ENCODE peak calls at places on chromosome 5, in seven cellular contexts. I is SK-N-SH, F is GM12878, A is K562, W is H1, V is HepG2, H is HCT116. K is an unnamed sample.

GRCh38 chr5:63125862-63126261 is 547.2 kb downstream of the LRRC70 start:
- DNase-seq in A (peak; percentile 18), W (peak; percentile 17), I (no peak), V (peak; percentile 37), H (no peak), F (no peak), K (no peak)

GRCh38 chr5:138241688-138242547 is 28.8 kb upstream of the CDC23 start:
- DNase-seq in V (peak; percentile 15), W (no peak), F (no peak), I (peak; percentile 87), A (peak; percentile 38), H (no peak), K (no peak)

GRCh38 chr5:115460476-115460875 is 84.1 kb downstream of the FEM1C start:
- DNase-seq in I (no peak), H (peak; percentile 87), A (no peak), V (no peak), F (peak; percentile 40), W (no peak), K (peak; percentile 60)

GRCh38 chr5:80516826-80517225 is 28.9 kb downstream of the FAM151B start:
- DNase-seq in W (no peak), V (no peak), H (peak; percentile 36), F (peak; percentile 2), A (peak; percentile 14), I (no peak), K (peak; percentile 28)

GRCh38 chr5:77640577-77641396 is 2.3 kb upstream of the OTP start:
- DNase-seq in A (no peak), V (no peak), F (no peak), I (peak; percentile 59), H (no peak), W (no peak), K (no peak)

GRCh38 chr5:160357861-160358411 is 12.5 kb downstream of the C1QTNF2 start:
- DNase-seq in A (no peak), F (no peak), H (no peak), V (no peak), W (no peak), I (no peak), K (no peak)

GRCh38 chr5:17439956-17440355 is 58.1 kb upstream of the TAF11L2 start:
- DNase-seq in V (no peak), F (no peak), H (no peak), A (no peak), I (no peak), W (no peak), K (no peak)

GRCh38 chr5:141640698-141641097 is 3.9 kb downstream of the RELL2 start:
- DNase-seq in V (no peak), W (no peak), I (no peak), A (no peak), H (no peak), F (no peak), K (no peak)

GRCh38 chr5:169656125-169656990 is 19.3 kb downstream of the DOCK2 start:
- DNase-seq in W (no peak), H (no peak), F (peak; percentile 79), I (no peak), V (no peak), A (no peak), K (no peak)

GRCh38 chr5:7398596-7399260 is 2.8 kb downstream of the ADCY2 start:
- DNase-seq in W (no peak), F (no peak), A (no peak), H (no peak), I (no peak), V (no peak), K (no peak)

GRCh38 chr5:77518304-77518703 is 26.2 kb upstream of the WDR41 start:
- DNase-seq in H (peak; percentile 23), I (peak; percentile 14), A (peak; percentile 28), V (peak; percentile 18), F (no peak), W (no peak), K (no peak)

GRCh38 chr5:131812371-131813160 is 15.7 kb upstream of the FNIP1 start:
- DNase-seq in V (no peak), A (peak; percentile 27), W (no peak), I (no peak), H (no peak), F (no peak), K (no peak)

GRCh38 chr5:538801-539468 is 14.7 kb upstream of the SLC9A3 start:
- DNase-seq in V (no peak), W (no peak), A (no peak), I (no peak), H (no peak), F (no peak), K (no peak)

GRCh38 chr5:179840321-179840720 is 18.3 kb downstream of the MRNIP start:
- DNase-seq in V (no peak), H (no peak), F (no peak), W (no peak), A (no peak), I (no peak), K (no peak)

GRCh38 chr5:154557548-154557947 is 79.5 kb upstream of the HAND1 start:
- DNase-seq in F (no peak), A (no peak), V (no peak), I (no peak), H (no peak), W (no peak), K (no peak)

GRCh38 chr5:160727296-160727997 is 124.6 kb downstream of the ATP10B start:
- DNase-seq in H (no peak), V (no peak), I (no peak), W (no peak), A (no peak), F (no peak), K (no peak)

GRCh38 chr5:4868140-4868735 is 271.9 kb upstream of the ADAMTS16 start:
- DNase-seq in A (peak; percentile 74), V (peak; percentile 42), I (peak; percentile 85), H (peak; percentile 37), W (no peak), F (no peak), K (peak; percentile 33)

GRCh38 chr5:169745441-169746146 is 108.5 kb downstream of the DOCK2 start:
- DNase-seq in V (no peak), I (no peak), F (no peak), A (peak; percentile 50), W (no peak), H (no peak), K (no peak)

GRCh38 chr5:10293907-10294662 is 13.6 kb downstream of the CMBL start:
- DNase-seq in H (no peak), F (no peak), W (no peak), A (no peak), V (no peak), I (no peak), K (no peak)

GRCh38 chr5:139710370-139711066 is 62.4 kb downstream of the CXXC5 start:
- DNase-seq in A (peak; percentile 78), H (no peak), W (no peak), I (peak; percentile 83), V (peak; percentile 73), F (no peak), K (no peak)

GRCh38 chr5:98770911-98771322 is 2.5 kb upstream of the RGMB start:
- DNase-seq in V (no peak), F (no peak), W (no peak), H (no peak), I (peak; percentile 20), A (no peak), K (no peak)

GRCh38 chr5:88256872-88257271 is 11.8 kb downstream of the TMEM161B start:
- DNase-seq in I (no peak), A (no peak), V (peak; percentile 30), F (no peak), W (peak; percentile 63), H (no peak), K (no peak)

GRCh38 chr5:158860706-158861105 is 239.0 kb downstream of the EBF1 start:
- DNase-seq in F (no peak), W (no peak), A (no peak), I (no peak), H (no peak), V (no peak), K (no peak)

GRCh38 chr5:172944741-172945140 is 14.5 kb upstream of the RPL26L1 start:
- DNase-seq in W (no peak), I (no peak), H (no peak), A (no peak), F (no peak), V (no peak), K (no peak)

DNA sequence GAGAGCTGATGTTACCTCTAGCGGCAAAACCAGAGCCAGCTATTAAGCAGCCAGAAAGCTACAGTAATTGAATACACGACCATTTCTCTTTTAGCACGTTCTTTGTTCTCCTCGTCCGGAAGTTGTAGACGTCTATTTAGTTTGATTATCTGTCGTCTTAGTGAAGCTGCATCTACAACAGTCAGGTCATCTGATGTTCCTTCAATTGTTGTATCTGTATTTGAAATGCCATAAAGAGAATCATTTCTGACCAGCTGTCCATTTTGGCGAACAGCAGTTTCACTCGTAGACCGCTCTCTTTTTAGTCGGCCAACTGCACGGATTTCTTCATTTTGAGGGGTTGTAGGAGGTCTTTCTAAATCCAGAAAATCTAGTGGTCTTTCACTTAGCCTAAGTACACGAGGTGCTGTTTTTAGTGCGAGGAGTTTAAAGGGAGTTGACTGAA is 12.6 kb downstream of the PDE6A start:
- DNase-seq in H (no peak), A (no peak), V (no peak), W (no peak), F (no peak), I (peak; percentile 20), K (peak; percentile 42)
- TF ChIP-seq SIN3A in H (no peak), A (no peak), V (no peak), W (no peak), F (no peak), I (no peak), K (no peak)

GRCh38 chr5:69010443-69010842 is 83.4 kb upstream of the SLC30A5 start:
- DNase-seq in H (no peak), F (no peak), W (no peak), I (no peak), A (no peak), V (no peak), K (no peak)

GRCh38 chr5:69007086-69007672 is 86.6 kb upstream of the SLC30A5 start:
- DNase-seq in W (no peak), I (peak; percentile 49), A (no peak), F (no peak), V (no peak), H (no peak), K (no peak)

GRCh38 chr5:69006030-69006429 is 87.8 kb upstream of the SLC30A5 start:
- DNase-seq in H (no peak), I (no peak), F (no peak), W (no peak), V (no peak), A (no peak), K (no peak)

GRCh38 chr5:69004127-69004526 is 89.7 kb upstream of the SLC30A5 start:
- DNase-seq in W (no peak), V (no peak), I (no peak), H (no peak), A (no peak), F (no peak), K (no peak)

GRCh38 chr5:69007726-69008368 is 86.0 kb upstream of the SLC30A5 start:
- DNase-seq in A (peak; percentile 79), W (peak; percentile 56), V (peak; percentile 38), F (peak; percentile 8), I (peak; percentile 70), H (peak; percentile 69), K (peak; percentile 41)
- TF ChIP-seq SIN3A in A (no peak), W (no peak), V (no peak), F (no peak), I (no peak), H (no peak), K (no peak)

GRCh38 chr5:82165740-82166530 is 112.2 kb downstream of the RPS23 start:
- DNase-seq in F (peak; percentile 39), V (peak; percentile 71), I (peak; percentile 53), A (peak; percentile 76), W (peak; percentile 27), H (peak; percentile 59), K (no peak)
- TF ChIP-seq SIN3A in F (no peak), V (no peak), I (no peak), A (no peak), W (no peak), H (no peak), K (no peak)

GRCh38 chr5:19987594-19988345 is at the start of gene CDH18:
- DNase-seq in W (peak; percentile 54), V (no peak), A (no peak), H (no peak), I (peak; percentile 73), F (no peak), K (no peak)
- TF ChIP-seq SIN3A in W (no peak), V (no peak), A (no peak), H (no peak), I (no peak), F (no peak), K (no peak)

K was measured in Panc1.